ENCODE peak calls at places on chromosomes 11 and 22, in five cellular contexts. One of them, this sample, is unnamed.

GRCh38 chr11:86594746-86595145 is 77.7 kb downstream of the ME3 start:
- DNase-seq in ureter: no peak
- DNase-seq in GM12865: no peak
- DNase-seq in tibial nerve: no peak
- DNase-seq in CD8-positive, alpha-beta memory T cell: no peak
- DNase-seq in this sample: no peak

GRCh38 chr11:128512478-128513127 is 74.8 kb downstream of the ETS1 start:
- DNase-seq in ureter: no peak
- DNase-seq in GM12865: no peak
- DNase-seq in tibial nerve: no peak
- DNase-seq in CD8-positive, alpha-beta memory T cell: peak; percentile 48
- DNase-seq in this sample: no peak

GRCh38 chr22:38201718-38202436 is at the start of gene MAFF:
- DNase-seq in ureter: peak; percentile 98
- DNase-seq in GM12865: peak; percentile 97
- DNase-seq in tibial nerve: peak; percentile 96
- DNase-seq in CD8-positive, alpha-beta memory T cell: peak; percentile 84
- DNase-seq in this sample: peak; percentile 82

GRCh38 chr22:23072035-23072910 is 2.0 kb downstream of the GNAZ start:
- DNase-seq in ureter: no peak
- DNase-seq in GM12865: no peak
- DNase-seq in tibial nerve: no peak
- DNase-seq in CD8-positive, alpha-beta memory T cell: no peak
- DNase-seq in this sample: no peak

GRCh38 chr11:38824573-38824972 is 2226.5 kb upstream of the RAG2 start:
- DNase-seq in ureter: no peak
- DNase-seq in GM12865: peak; percentile 1
- DNase-seq in tibial nerve: no peak
- DNase-seq in CD8-positive, alpha-beta memory T cell: no peak
- DNase-seq in this sample: no peak

GRCh38 chr11:32427935-32428664 is 7.2 kb downstream of the WT1 start:
- DNase-seq in ureter: no peak
- DNase-seq in GM12865: no peak
- DNase-seq in tibial nerve: no peak
- DNase-seq in CD8-positive, alpha-beta memory T cell: no peak
- DNase-seq in this sample: no peak

GRCh38 chr11:3341298-3341697 is 37.6 kb downstream of the ZNF195 start:
- DNase-seq in ureter: no peak
- DNase-seq in GM12865: peak; percentile 47
- DNase-seq in tibial nerve: peak; percentile 41
- DNase-seq in CD8-positive, alpha-beta memory T cell: peak; percentile 36
- DNase-seq in this sample: peak; percentile 73

GRCh38 chr22:24805790-24806662 is at the start of gene SGSM1:
- DNase-seq in ureter: peak; percentile 71
- DNase-seq in GM12865: peak; percentile 57
- DNase-seq in tibial nerve: peak; percentile 44
- DNase-seq in CD8-positive, alpha-beta memory T cell: peak; percentile 74
- DNase-seq in this sample: peak; percentile 71

GRCh38 chr11:19980957-19981669 is 179.2 kb downstream of the DBX1 start:
- DNase-seq in ureter: peak; percentile 54
- DNase-seq in GM12865: no peak
- DNase-seq in tibial nerve: no peak
- DNase-seq in CD8-positive, alpha-beta memory T cell: no peak
- DNase-seq in this sample: no peak

This sample was measured in activated CD4-positive, alpha-beta T cell treated with anti-CD3 and anti-CD28 coated beads, Interleukin-2, amount 50 U/mL, for 1 hour.